ENCODE peak calls at places on chromosomes 13 and 19, in nine cellular contexts. U is testis; F is CD4-positive, CD25-positive, alpha-beta regulatory T cell; G is transverse colon; R is uterus; D is heart right ventricle; M is GM23248; A is breast epithelium; X is fibroblast of lung. Q is an unnamed sample. For H3K36me3, the result is how much of the 10 kb centered on the place peaks cover.

GRCh38 chr13:38398810-38399493 is 49.3 kb downstream of the UFM1 start:
- DNase-seq in F (no peak), U (no peak), M (peak), D (no peak), X (peak), R (no peak), G (no peak), A (no peak), Q (no peak)

GRCh38 chr13:21637296-21637695 is 33.3 kb upstream of the MICU2 start:
- DNase-seq in F (peak), X (peak), M (peak), R (no peak), A (no peak), G (peak), U (no peak), D (no peak), Q (peak)

GRCh38 chr13:48648446-48648845 is 5.3 kb upstream of the CYSLTR2 start:
- DNase-seq in U (no peak), M (no peak), R (no peak), X (no peak), A (no peak), G (no peak), F (no peak), D (no peak), Q (no peak)

GRCh38 chr19:40530091-40530901 is 46.4 kb upstream of the SHKBP1 start:
- DNase-seq in F (no peak), M (peak), R (no peak), X (no peak), G (no peak), A (no peak), D (peak), U (peak), Q (no peak)

GRCh38 chr13:111789011-111789410 is 277.9 kb upstream of the SOX1 start:
- DNase-seq in R (no peak), M (no peak), G (no peak), U (no peak), X (no peak), F (no peak), A (no peak), D (no peak), Q (no peak)

GRCh38 chr19:44050740-44051653 is 839 bp upstream of the ZNF223 start:
- DNase-seq in D (no peak), A (peak), G (peak), M (peak), X (no peak), R (no peak), U (peak), F (peak), Q (no peak)

GRCh38 chr13:97892717-97893116 is 60.8 kb upstream of the IPO5 start:
- DNase-seq in A (no peak), X (no peak), R (no peak), M (peak), G (no peak), D (no peak), F (no peak), U (no peak), Q (no peak)

GRCh38 chr19:23698711-23699520 is 11.9 kb upstream of the ZNF675 start:
- DNase-seq in X (no peak), G (peak), U (no peak), D (no peak), A (no peak), R (no peak), M (peak), F (no peak), Q (peak)

GRCh38 chr13:42056146-42056545 is 7.7 kb downstream of the DGKH start:
- DNase-seq in D (no peak), G (no peak), M (no peak), X (no peak), A (no peak), F (no peak), U (no peak), R (no peak), Q (no peak)

GRCh38 chr19:8025321-8025720 is 19.9 kb upstream of the ELAVL1 start:
- DNase-seq in D (no peak), A (no peak), F (no peak), G (no peak), M (no peak), U (no peak), X (no peak), R (no peak), Q (no peak)

GRCh38 chr19:6925801-6926751 is 38.7 kb downstream of the ADGRE1 start:
- DNase-seq in M (peak), D (no peak), R (no peak), X (no peak), G (no peak), F (peak), U (no peak), A (no peak), Q (peak)

GRCh38 chr13:19958119-19959111 is at the start of gene ZMYM2:
- DNase-seq in X (peak), A (peak), D (peak), F (peak), G (peak), R (peak), U (peak), M (peak), Q (peak)

GRCh38 chr19:54339646-54340358 is 840 bp upstream of the LILRA4 start:
- DNase-seq in G (no peak), R (no peak), M (no peak), F (no peak), X (no peak), D (no peak), U (no peak), A (no peak), Q (no peak)

GRCh38 chr13:32639502-32640105 is 53.4 kb downstream of the PDS5B start:
- DNase-seq in R (peak), X (peak), F (peak), M (peak), A (no peak), D (no peak), G (peak), U (peak), Q (peak)

GRCh38 chr13:43293986-43294880 is 270.8 kb downstream of the DNAJC15 start:
- DNase-seq in A (no peak), X (peak), F (no peak), M (no peak), U (no peak), D (no peak), R (no peak), G (no peak), Q (no peak)

GRCh38 chr13:25117312-25117711 is 21.4 kb downstream of the PABPC3 start:
- DNase-seq in U (no peak), G (no peak), X (no peak), D (no peak), A (no peak), R (no peak), F (no peak), M (no peak), Q (no peak)

GRCh38 chr13:100089633-100090032 is 740 bp downstream of the PCCA start:
- DNase-seq in M (peak), D (no peak), R (no peak), G (no peak), X (peak), A (no peak), F (peak), U (no peak), Q (peak)

GRCh38 chr13:48448963-48449614 is 36.2 kb upstream of the LPAR6 start:
- DNase-seq in D (no peak), R (no peak), X (peak), G (no peak), F (peak), U (no peak), A (no peak), M (peak), Q (no peak)

GRCh38 chr19:55581828-55582223 is 1.2 kb upstream of the ZNF579 start:
- DNase-seq in A (no peak), G (no peak), X (no peak), D (no peak), M (peak), F (no peak), U (no peak), R (no peak), Q (no peak)

GRCh38 chr13:43567608-43568007 is 219.2 kb downstream of the ENOX1 start:
- DNase-seq in R (no peak), D (no peak), X (peak), U (no peak), G (no peak), F (no peak), M (peak), A (no peak), Q (no peak)

GRCh38 chr13:58963321-58963720 is 1200.4 kb downstream of the DIAPH3 start:
- DNase-seq in X (no peak), G (no peak), D (no peak), M (no peak), F (no peak), R (no peak), A (no peak), U (no peak), Q (no peak)

GRCh38 chr13:67023088-67023893 is 206.8 kb downstream of the PCDH9 start:
- DNase-seq in F (no peak), A (no peak), D (no peak), M (no peak), R (no peak), G (no peak), U (no peak), X (peak), Q (no peak)

GRCh38 chr19:33446156-33446917 is 72.8 kb downstream of the CEBPG start:
- DNase-seq in F (no peak), G (no peak), R (no peak), D (no peak), M (peak), A (peak), X (no peak), U (no peak), Q (no peak)

GRCh38 chr13:100815476-100816046 is 141.0 kb upstream of the TMTC4 start:
- DNase-seq in R (no peak), D (no peak), G (no peak), F (no peak), X (no peak), U (no peak), A (no peak), M (no peak), Q (no peak)

GRCh38 chr13:77388944-77389616 is 62.2 kb upstream of the MYCBP2 start:
- DNase-seq in R (no peak), F (no peak), G (no peak), U (no peak), M (peak), A (no peak), X (no peak), D (no peak), Q (no peak)

GRCh38 chr19:8640402-8641004 is 10.1 kb downstream of the NFILZ start:
- DNase-seq in F (no peak), G (peak), A (no peak), R (no peak), M (peak), U (peak), X (no peak), D (peak), Q (no peak)

GRCh38 chr13:21012841-21013681 is 48.3 kb downstream of the LATS2 start:
- DNase-seq in R (no peak), A (no peak), X (no peak), G (no peak), M (peak), U (no peak), D (no peak), F (no peak), Q (no peak)

GRCh38 chr19:10544242-10544752 is 593 bp downstream of the ATG4D start:
- DNase-seq in R (peak), D (no peak), G (peak), F (peak), M (peak), X (no peak), A (no peak), U (peak), Q (peak)

GRCh38 chr13:26656919-26657318 is 99.4 kb downstream of the WASF3 start:
- DNase-seq in F (peak), G (no peak), R (no peak), X (peak), M (peak), D (no peak), A (no peak), U (peak), Q (no peak)

GRCh38 chr19:10018219-10018618 is 4.9 kb downstream of the RDH8 start:
- DNase-seq in A (no peak), X (peak), R (no peak), U (no peak), D (no peak), G (no peak), F (no peak), M (peak), Q (no peak)

GRCh38 chr19:12721656-12722565 is 1.8 kb downstream of the TNPO2 start:
- DNase-seq in F (peak), X (peak), R (peak), D (peak), A (peak), M (peak), G (peak), U (peak), Q (peak)

GRCh38 chr19:16330811-16331690 is 6.4 kb downstream of the KLF2 start:
- DNase-seq in X (no peak), U (no peak), D (no peak), A (no peak), R (no peak), F (peak), G (no peak), M (peak), Q (peak)

GRCh38 chr19:41616785-41617621 is 9.9 kb downstream of the CEACAM4 start:
- DNase-seq in G (no peak), U (no peak), D (no peak), M (peak), A (no peak), X (no peak), F (no peak), R (no peak), Q (peak)

GRCh38 chr19:29841559-29842367 is 30.0 kb downstream of the CCNE1 start:
- DNase-seq in F (peak), G (no peak), M (peak), R (no peak), X (no peak), A (no peak), D (no peak), U (no peak), Q (no peak)

GRCh38 chr13:85709721-85710120 is 89.5 kb downstream of the SLITRK6 start:
- DNase-seq in A (no peak), R (no peak), M (no peak), X (no peak), G (no peak), U (no peak), F (no peak), D (no peak), Q (no peak)

DNA sequence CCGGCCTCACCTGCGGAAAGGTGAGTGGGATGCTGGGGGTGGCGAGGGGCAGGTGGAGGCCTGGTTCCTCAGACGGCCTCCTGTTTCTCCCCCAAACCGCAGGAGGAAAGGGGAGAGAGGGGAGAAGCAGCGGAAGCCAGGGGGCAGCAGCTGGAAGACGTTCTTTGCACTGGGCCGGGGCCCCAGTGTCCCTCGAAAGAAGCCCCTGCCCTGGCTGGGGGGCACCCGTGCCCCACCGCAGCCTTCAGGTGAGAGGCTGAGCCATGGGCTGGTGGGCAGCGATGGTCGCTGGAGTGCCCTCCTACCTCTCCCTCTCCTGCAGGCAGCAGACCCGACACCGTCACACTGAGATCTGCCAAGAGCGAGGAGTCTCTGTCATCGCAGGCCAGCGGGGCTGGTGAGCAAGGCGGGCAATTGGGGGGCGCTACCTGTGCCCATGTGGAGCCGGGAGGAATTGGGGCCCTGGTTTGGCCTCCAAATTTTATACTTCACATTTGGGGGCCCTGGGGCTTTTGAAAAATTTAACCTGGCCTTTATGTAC is 9.8 kb downstream of the ARHGAP33 start:
- DNase-seq in F (no peak), U (no peak), R (no peak), X (no peak), M (no peak), A (no peak), G (no peak), D (no peak), Q (no peak)
- H3K4me3 ChIP-seq in F (no peak), U (no peak), R (no peak), X (no peak), M (no peak), A (no peak), G (no peak), D (no peak), Q (no peak)

GRCh38 chr13:50684366-50684765 is 159.1 kb downstream of the DLEU7 start:
- DNase-seq in M (no peak), U (no peak), F (no peak), R (no peak), A (no peak), X (no peak), D (peak), G (peak), Q (no peak)
- H3K36me3 ChIP-seq in M (under half), U (under half), F (under half), R (under half), A (under half), X (under half), D (under half), G (under half), Q (under half)

GRCh38 chr19:1598777-1599459 is 6.3 kb upstream of the MBD3 start:
- DNase-seq in G (no peak), A (no peak), M (no peak), R (no peak), F (no peak), X (no peak), U (no peak), D (no peak), Q (no peak)

GRCh38 chr19:1605236-1606137 is at the start of gene UQCR11:
- DNase-seq in A (peak), X (peak), D (peak), F (peak), G (peak), U (peak), M (peak), R (peak), Q (peak)

GRCh38 chr19:1602091-1602707 is 3.1 kb downstream of the UQCR11 start:
- DNase-seq in M (no peak), F (no peak), X (no peak), G (no peak), R (no peak), A (no peak), D (no peak), U (no peak), Q (no peak)

GRCh38 chr19:1599460-1599846 is 5.8 kb downstream of the UQCR11 start:
- DNase-seq in M (no peak), A (no peak), G (no peak), X (no peak), D (no peak), F (no peak), U (no peak), R (no peak), Q (no peak)

GRCh38 chr19:1601613-1602064 is 3.6 kb downstream of the UQCR11 start:
- DNase-seq in G (no peak), F (no peak), M (peak), U (no peak), D (no peak), R (no peak), X (no peak), A (no peak), Q (peak)
- H3K27ac ChIP-seq in G (no peak), F (no peak), M (no peak), U (no peak), D (no peak), R (no peak), X (no peak), A (no peak), Q (no peak)

GRCh38 chr19:4294389-4294788 is 7.8 kb downstream of the TMIGD2 start:
- DNase-seq in G (no peak), R (no peak), A (no peak), M (no peak), U (no peak), D (no peak), X (no peak), F (no peak), Q (no peak)
- H3K4me3 ChIP-seq in G (no peak), R (no peak), A (no peak), M (no peak), U (no peak), D (no peak), X (no peak), F (no peak), Q (no peak)

GRCh38 chr19:48873476-48874308 is 1.5 kb downstream of the PPP1R15A start:
- DNase-seq in D (no peak), F (no peak), A (no peak), U (peak), G (no peak), R (no peak), X (no peak), M (peak), Q (no peak)

GRCh38 chr19:48872182-48872883 is at the start of gene PPP1R15A:
- DNase-seq in X (peak), U (peak), M (peak), R (peak), G (peak), A (peak), D (peak), F (peak), Q (peak)

GRCh38 chr19:48870048-48870447 is 1.6 kb upstream of the PLEKHA4 start:
- DNase-seq in A (no peak), M (no peak), X (no peak), U (no peak), F (no peak), D (no peak), G (no peak), R (no peak), Q (no peak)

GRCh38 chr19:48874309-48875135 is 2.3 kb downstream of the PPP1R15A start:
- DNase-seq in D (peak), M (peak), F (peak), R (peak), G (peak), U (no peak), A (no peak), X (no peak), Q (peak)

GRCh38 chr19:48872884-48873475 is 759 bp downstream of the PPP1R15A start:
- DNase-seq in D (peak), M (peak), F (peak), G (peak), R (peak), U (peak), X (peak), A (peak), Q (peak)
- H3K36me3 ChIP-seq in D (under half), M (under half), F (under half), G (under half), R (under half), U (under half), X (under half), A (under half), Q (under half)